ENCODE peak calls at places on chromosomes 13 and 19, in seven cellular contexts. D, Z, J, W, S, V and P are unnamed samples.

GRCh38 chr19:33468361-33469170 is 53.0 kb downstream of the PEPD start:
- DNase-seq in D (no peak), Z (no peak), J (no peak), W (no peak), S (no peak), V (no peak), P (no peak)

GRCh38 chr19:31312004-31312403 is 37.2 kb downstream of the TSHZ3 start:
- DNase-seq in D (no peak), Z (peak; percentile 23), J (no peak), W (no peak), S (no peak), V (no peak), P (peak; percentile 92)

GRCh38 chr13:112918746-112919145 is 50.3 kb upstream of the MCF2L start:
- DNase-seq in D (no peak), Z (no peak), J (no peak), W (no peak), S (no peak), V (no peak), P (no peak)

GRCh38 chr19:55189424-55189823 is 9.3 kb upstream of the SYT5 start:
- DNase-seq in D (no peak), Z (no peak), J (no peak), W (peak; percentile 78), S (no peak), V (no peak), P (peak; percentile 99)

GRCh38 chr19:58052256-58052655 is 6.8 kb upstream of the ZNF135 start:
- DNase-seq in D (no peak), Z (no peak), J (no peak), W (no peak), S (no peak), V (no peak), P (no peak)

GRCh38 chr13:101925731-101926130 is 473.3 kb downstream of the ITGBL1 start:
- DNase-seq in D (no peak), Z (no peak), J (no peak), W (no peak), S (no peak), V (no peak), P (no peak)

GRCh38 chr13:69856331-69856730 is 251.3 kb upstream of the ATXN8OS start:
- DNase-seq in D (no peak), Z (no peak), J (no peak), W (no peak), S (no peak), V (no peak), P (no peak)

GRCh38 chr19:40416918-40417713 is 3.9 kb upstream of the PRX start:
- DNase-seq in D (no peak), Z (no peak), J (no peak), W (peak; percentile 82), S (no peak), V (no peak), P (peak; percentile 20)

GRCh38 chr13:79386125-79386822 is 19.8 kb downstream of the RBM26 start:
- DNase-seq in D (no peak), Z (no peak), J (no peak), W (no peak), S (no peak), V (no peak), P (no peak)

GRCh38 chr13:19810996-19811881 is 28.5 kb upstream of the PSPC1 start:
- DNase-seq in D (no peak), Z (no peak), J (no peak), W (no peak), S (no peak), V (no peak), P (peak; percentile 13)

GRCh38 chr19:41870401-41870873 is 6.6 kb upstream of the CD79A start:
- DNase-seq in D (no peak), Z (no peak), J (no peak), W (no peak), S (no peak), V (no peak), P (peak; percentile 29)

GRCh38 chr19:5103812-5104410 is 135.0 kb downstream of the KDM4B start:
- DNase-seq in D (no peak), Z (no peak), J (no peak), W (no peak), S (no peak), V (no peak), P (no peak)

GRCh38 chr19:8307400-8307964 is 676 bp downstream of the CD320 start:
- DNase-seq in D (no peak), Z (no peak), J (no peak), W (no peak), S (peak; percentile 69), V (no peak), P (no peak)

GRCh38 chr13:66937423-66937822 is 292.7 kb downstream of the PCDH9 start:
- DNase-seq in D (no peak), Z (no peak), J (no peak), W (no peak), S (no peak), V (no peak), P (no peak)

GRCh38 chr13:27772651-27773425 is 19.4 kb upstream of the GSX1 start:
- DNase-seq in D (no peak), Z (no peak), J (no peak), W (no peak), S (no peak), V (no peak), P (no peak)

GRCh38 chr19:39918183-39918651 is 16.2 kb downstream of the FCGBP start:
- DNase-seq in D (no peak), Z (no peak), J (no peak), W (no peak), S (peak; percentile 64), V (no peak), P (no peak)